ENCODE peak calls at places on chromosomes 5 and 9, in eight cellular contexts. W is activated CD4-positive, alpha-beta T cell treated with anti-CD3 and anti-CD28 coated beads for 1 hour; F is midbrain; Y is LHCN-M2; C is aorta; J is natural killer cell treated with Interleukin-12 subunit alpha and Interleukin-12 subunit beta and Interleukin-15 and Interleukin-18, amount 100 ng/mL, for 72 hours; Z is stimulated activated CD8-positive, alpha-beta memory T cell treated with anti-CD3 and anti-CD28 coated beads, Interleukin-2, amount 100 ng/mL, for 48 hours; N is HCT116. S is an unnamed sample.

GRCh38 chr5:60526336-60526875 is 173.6 kb downstream of the DEPDC1B start:
- DNase-seq in W (no peak), F (no peak), Y (no peak), C (no peak), J (no peak), Z (no peak), N (no peak), S (no peak)

GRCh38 chr9:72979405-72980100 is 26.7 kb upstream of the ALDH1A1 start:
- DNase-seq in W (no peak), F (no peak), Y (no peak), C (no peak), J (no peak), Z (no peak), N (no peak), S (no peak)

GRCh38 chr9:91534374-91534773 is 110.7 kb upstream of the NFIL3 start:
- DNase-seq in W (no peak), F (no peak), Y (no peak), C (no peak), J (no peak), Z (no peak), N (no peak), S (no peak)

GRCh38 chr9:87671925-87672324 is 54.0 kb upstream of the CTSL start:
- DNase-seq in W (no peak), F (no peak), Y (no peak), C (no peak), J (no peak), Z (no peak), N (no peak), S (no peak)

GRCh38 chr5:58012103-58012502 is 447.8 kb downstream of the PLK2 start:
- DNase-seq in W (no peak), F (no peak), Y (peak), C (no peak), J (no peak), Z (no peak), N (no peak), S (no peak)

GRCh38 chr5:41176952-41177351 is 36.4 kb downstream of the C6 start:
- DNase-seq in W (no peak), F (no peak), Y (peak), C (no peak), J (no peak), Z (no peak), N (no peak), S (no peak)

GRCh38 chr5:24492231-24492630 is 152.5 kb downstream of the CDH10 start:
- DNase-seq in W (no peak), F (no peak), Y (no peak), C (no peak), J (no peak), Z (no peak), N (no peak), S (no peak)

GRCh38 chr5:125413861-125414260 is 667.4 kb upstream of the ZNF608 start:
- DNase-seq in W (no peak), F (peak), Y (no peak), C (no peak), J (no peak), Z (no peak), N (no peak), S (no peak)

GRCh38 chr9:2338770-2339169 is 282.8 kb upstream of the VLDLR start:
- DNase-seq in W (no peak), F (no peak), Y (no peak), C (no peak), J (no peak), Z (no peak), N (no peak), S (no peak)

GRCh38 chr9:118449554-118449953 is 745.4 kb downstream of the TLR4 start:
- DNase-seq in W (no peak), F (no peak), Y (no peak), C (no peak), J (no peak), Z (no peak), N (no peak), S (no peak)

GRCh38 chr5:124678992-124679519 is 67.4 kb downstream of the ZNF608 start:
- DNase-seq in W (no peak), F (no peak), Y (no peak), C (no peak), J (no peak), Z (no peak), N (no peak), S (no peak)